ENCODE peak calls at places on chromosomes 1 and 21, in seven cellular contexts. One of them, this sample, is unnamed.

GRCh38 chr1:192588546-192588945 is 13.0 kb downstream of the RGS1 start:
- DNase-seq in non-pigmented ciliary epithelial cell: no peak
- DNase-seq in kidney epithelial cell: no peak
- DNase-seq in ecto neural progenitor cell: no peak
- DNase-seq in putamen: no peak
- DNase-seq in HFF-Myc: no peak
- DNase-seq in fibroblast of lung: peak
- DNase-seq in this sample: no peak

GRCh38 chr1:212814548-212814947 is 22.9 kb downstream of the TATDN3 start:
- DNase-seq in non-pigmented ciliary epithelial cell: no peak
- DNase-seq in kidney epithelial cell: no peak
- DNase-seq in ecto neural progenitor cell: no peak
- DNase-seq in putamen: no peak
- DNase-seq in HFF-Myc: no peak
- DNase-seq in fibroblast of lung: no peak
- DNase-seq in this sample: no peak

GRCh38 chr1:115112496-115113375 is 23.4 kb upstream of the TSPAN2 start:
- DNase-seq in non-pigmented ciliary epithelial cell: no peak
- DNase-seq in kidney epithelial cell: no peak
- DNase-seq in ecto neural progenitor cell: peak
- DNase-seq in putamen: no peak
- DNase-seq in HFF-Myc: no peak
- DNase-seq in fibroblast of lung: no peak
- DNase-seq in this sample: no peak

GRCh38 chr1:234608026-234608719 is 1.8 kb downstream of the IRF2BP2 start:
- DNase-seq in non-pigmented ciliary epithelial cell: no peak
- DNase-seq in kidney epithelial cell: peak
- DNase-seq in ecto neural progenitor cell: peak
- DNase-seq in putamen: peak
- DNase-seq in HFF-Myc: peak
- DNase-seq in fibroblast of lung: peak
- DNase-seq in this sample: peak

GRCh38 chr1:27527223-27527856 is 37.4 kb upstream of the WASF2 start:
- DNase-seq in non-pigmented ciliary epithelial cell: no peak
- DNase-seq in kidney epithelial cell: no peak
- DNase-seq in ecto neural progenitor cell: peak
- DNase-seq in putamen: no peak
- DNase-seq in HFF-Myc: no peak
- DNase-seq in fibroblast of lung: no peak
- DNase-seq in this sample: peak

GRCh38 chr1:8239039-8239305 is 78.9 kb upstream of the SLC45A1 start:
- DNase-seq in non-pigmented ciliary epithelial cell: no peak
- DNase-seq in kidney epithelial cell: no peak
- DNase-seq in ecto neural progenitor cell: no peak
- DNase-seq in putamen: no peak
- DNase-seq in HFF-Myc: no peak
- DNase-seq in fibroblast of lung: peak
- DNase-seq in this sample: peak

GRCh38 chr1:42177551-42177981 is 13.0 kb upstream of the GUCA2A start:
- DNase-seq in non-pigmented ciliary epithelial cell: no peak
- DNase-seq in kidney epithelial cell: peak
- DNase-seq in ecto neural progenitor cell: no peak
- DNase-seq in putamen: peak
- DNase-seq in HFF-Myc: peak
- DNase-seq in fibroblast of lung: peak
- DNase-seq in this sample: peak

GRCh38 chr1:34863501-34863900 is 4.0 kb upstream of the SMIM12 start:
- DNase-seq in non-pigmented ciliary epithelial cell: no peak
- DNase-seq in kidney epithelial cell: no peak
- DNase-seq in ecto neural progenitor cell: no peak
- DNase-seq in putamen: no peak
- DNase-seq in HFF-Myc: no peak
- DNase-seq in fibroblast of lung: no peak
- DNase-seq in this sample: no peak

GRCh38 chr1:53349369-53349705 is 21.5 kb upstream of the LRP8 start:
- DNase-seq in non-pigmented ciliary epithelial cell: no peak
- DNase-seq in kidney epithelial cell: no peak
- DNase-seq in ecto neural progenitor cell: peak
- DNase-seq in putamen: no peak
- DNase-seq in HFF-Myc: no peak
- DNase-seq in fibroblast of lung: no peak
- DNase-seq in this sample: peak

GRCh38 chr21:46065215-46065992 is 32.5 kb upstream of the COL6A2 start:
- DNase-seq in non-pigmented ciliary epithelial cell: no peak
- DNase-seq in kidney epithelial cell: no peak
- DNase-seq in ecto neural progenitor cell: no peak
- DNase-seq in putamen: no peak
- DNase-seq in HFF-Myc: no peak
- DNase-seq in fibroblast of lung: peak
- DNase-seq in this sample: peak

GRCh38 chr1:192805832-192806323 is 3.0 kb upstream of the RGS2 start:
- DNase-seq in non-pigmented ciliary epithelial cell: peak
- DNase-seq in kidney epithelial cell: peak
- DNase-seq in ecto neural progenitor cell: no peak
- DNase-seq in putamen: no peak
- DNase-seq in HFF-Myc: peak
- DNase-seq in fibroblast of lung: peak
- DNase-seq in this sample: no peak

GRCh38 chr1:180515857-180516388 is 13.5 kb upstream of the ACBD6 start:
- DNase-seq in non-pigmented ciliary epithelial cell: no peak
- DNase-seq in kidney epithelial cell: no peak
- DNase-seq in ecto neural progenitor cell: peak
- DNase-seq in putamen: peak
- DNase-seq in HFF-Myc: peak
- DNase-seq in fibroblast of lung: peak
- DNase-seq in this sample: peak

GRCh38 chr1:155003227-155003765 is 694 bp downstream of the ZBTB7B start:
- DNase-seq in non-pigmented ciliary epithelial cell: no peak
- DNase-seq in kidney epithelial cell: no peak
- DNase-seq in ecto neural progenitor cell: peak
- DNase-seq in putamen: no peak
- DNase-seq in HFF-Myc: no peak
- DNase-seq in fibroblast of lung: peak
- DNase-seq in this sample: no peak

GRCh38 chr1:94270801-94271203 is 33.4 kb upstream of the ARHGAP29 start:
- DNase-seq in non-pigmented ciliary epithelial cell: no peak
- DNase-seq in kidney epithelial cell: peak
- DNase-seq in ecto neural progenitor cell: no peak
- DNase-seq in putamen: no peak
- DNase-seq in HFF-Myc: peak
- DNase-seq in fibroblast of lung: peak
- DNase-seq in this sample: no peak

GRCh38 chr1:183970516-183971300 is 66.8 kb downstream of the COLGALT2 start:
- DNase-seq in non-pigmented ciliary epithelial cell: no peak
- DNase-seq in kidney epithelial cell: no peak
- DNase-seq in ecto neural progenitor cell: no peak
- DNase-seq in putamen: no peak
- DNase-seq in HFF-Myc: no peak
- DNase-seq in fibroblast of lung: no peak
- DNase-seq in this sample: no peak

GRCh38 chr21:24729568-24729967 is 877.7 kb downstream of the MRPL39 start:
- DNase-seq in non-pigmented ciliary epithelial cell: peak
- DNase-seq in kidney epithelial cell: no peak
- DNase-seq in ecto neural progenitor cell: no peak
- DNase-seq in putamen: no peak
- DNase-seq in HFF-Myc: no peak
- DNase-seq in fibroblast of lung: peak
- DNase-seq in this sample: no peak

GRCh38 chr1:98556521-98557158 is 104.9 kb upstream of the SNX7 start:
- DNase-seq in non-pigmented ciliary epithelial cell: no peak
- DNase-seq in kidney epithelial cell: no peak
- DNase-seq in ecto neural progenitor cell: no peak
- DNase-seq in putamen: no peak
- DNase-seq in HFF-Myc: peak
- DNase-seq in fibroblast of lung: peak
- DNase-seq in this sample: no peak

GRCh38 chr1:1290238-1290731 is 10.0 kb downstream of the SCNN1D start:
- DNase-seq in non-pigmented ciliary epithelial cell: no peak
- DNase-seq in kidney epithelial cell: no peak
- DNase-seq in ecto neural progenitor cell: peak
- DNase-seq in putamen: no peak
- DNase-seq in HFF-Myc: no peak
- DNase-seq in fibroblast of lung: peak
- DNase-seq in this sample: no peak

GRCh38 chr1:178593526-178593925 is 80.6 kb downstream of the TEX35 start:
- DNase-seq in non-pigmented ciliary epithelial cell: no peak
- DNase-seq in kidney epithelial cell: no peak
- DNase-seq in ecto neural progenitor cell: no peak
- DNase-seq in putamen: no peak
- DNase-seq in HFF-Myc: no peak
- DNase-seq in fibroblast of lung: no peak
- DNase-seq in this sample: no peak

GRCh38 chr1:45870500-45870899 is 67.1 kb downstream of the MAST2 start:
- DNase-seq in non-pigmented ciliary epithelial cell: no peak
- DNase-seq in kidney epithelial cell: no peak
- DNase-seq in ecto neural progenitor cell: no peak
- DNase-seq in putamen: no peak
- DNase-seq in HFF-Myc: no peak
- DNase-seq in fibroblast of lung: peak
- DNase-seq in this sample: no peak

GRCh38 chr1:36472656-36473055 is 8.5 kb upstream of the MRPS15 start:
- DNase-seq in non-pigmented ciliary epithelial cell: no peak
- DNase-seq in kidney epithelial cell: no peak
- DNase-seq in ecto neural progenitor cell: no peak
- DNase-seq in putamen: no peak
- DNase-seq in HFF-Myc: no peak
- DNase-seq in fibroblast of lung: no peak
- DNase-seq in this sample: no peak

GRCh38 chr1:150142083-150142482 is 7.6 kb upstream of the PLEKHO1 start:
- DNase-seq in non-pigmented ciliary epithelial cell: no peak
- DNase-seq in kidney epithelial cell: no peak
- DNase-seq in ecto neural progenitor cell: no peak
- DNase-seq in putamen: no peak
- DNase-seq in HFF-Myc: no peak
- DNase-seq in fibroblast of lung: no peak
- DNase-seq in this sample: no peak

GRCh38 chr1:30759718-30760281 is 2.2 kb upstream of the LAPTM5 start:
- DNase-seq in non-pigmented ciliary epithelial cell: no peak
- DNase-seq in kidney epithelial cell: no peak
- DNase-seq in ecto neural progenitor cell: no peak
- DNase-seq in putamen: no peak
- DNase-seq in HFF-Myc: no peak
- DNase-seq in fibroblast of lung: no peak
- DNase-seq in this sample: no peak

GRCh38 chr1:51961231-51961630 is 29.3 kb downstream of the RAB3B start:
- DNase-seq in non-pigmented ciliary epithelial cell: no peak
- DNase-seq in kidney epithelial cell: no peak
- DNase-seq in ecto neural progenitor cell: no peak
- DNase-seq in putamen: no peak
- DNase-seq in HFF-Myc: no peak
- DNase-seq in fibroblast of lung: no peak
- DNase-seq in this sample: no peak

GRCh38 chr1:21903638-21904474 is 33.3 kb downstream of the HSPG2 start:
- DNase-seq in non-pigmented ciliary epithelial cell: no peak
- DNase-seq in kidney epithelial cell: no peak
- DNase-seq in ecto neural progenitor cell: no peak
- DNase-seq in putamen: no peak
- DNase-seq in HFF-Myc: no peak
- DNase-seq in fibroblast of lung: no peak
- DNase-seq in this sample: no peak

GRCh38 chr1:175000697-175001187 is 995 bp downstream of the CACYBP start:
- DNase-seq in non-pigmented ciliary epithelial cell: no peak
- DNase-seq in kidney epithelial cell: no peak
- DNase-seq in ecto neural progenitor cell: no peak
- DNase-seq in putamen: no peak
- DNase-seq in HFF-Myc: no peak
- DNase-seq in fibroblast of lung: peak
- DNase-seq in this sample: no peak

GRCh38 chr1:85582687-85583354 is 2.3 kb downstream of the CCN1 start:
- DNase-seq in non-pigmented ciliary epithelial cell: no peak
- DNase-seq in kidney epithelial cell: no peak
- DNase-seq in ecto neural progenitor cell: no peak
- DNase-seq in putamen: no peak
- DNase-seq in HFF-Myc: no peak
- DNase-seq in fibroblast of lung: peak
- DNase-seq in this sample: no peak

GRCh38 chr21:41411449-41412089 is 14.5 kb upstream of the MX1 start:
- DNase-seq in non-pigmented ciliary epithelial cell: no peak
- DNase-seq in kidney epithelial cell: no peak
- DNase-seq in ecto neural progenitor cell: no peak
- DNase-seq in putamen: no peak
- DNase-seq in HFF-Myc: no peak
- DNase-seq in fibroblast of lung: no peak
- DNase-seq in this sample: no peak